ENCODE peak calls at places on chromosomes 12 and 14, in four cellular contexts. L, C, Y and F are unnamed samples.
A peak's percentile ranks its signal among the peaks of the same experiment; 100 is the strongest.

GRCh38 chr12:20367731-20368652 is at the start of gene PDE3A:
- DNase-seq in L (no peak), C (no peak), Y (no peak), F (peak; percentile 44)

GRCh38 chr14:98731701-98732100 is 540.3 kb downstream of the BCL11B start:
- DNase-seq in L (no peak), C (no peak), Y (no peak), F (no peak)

GRCh38 chr12:53062011-53062961 is 12.4 kb downstream of the TNS2 start:
- DNase-seq in L (no peak), C (no peak), Y (no peak), F (no peak)

GRCh38 chr14:46499521-46499920 is 152.1 kb downstream of the RPL10L start:
- DNase-seq in L (no peak), C (no peak), Y (no peak), F (no peak)

GRCh38 chr12:111404362-111405148 is 1.2 kb upstream of the SH2B3 start:
- DNase-seq in L (peak; percentile 94), C (no peak), Y (no peak), F (no peak)

GRCh38 chr12:80321653-80322052 is 122.4 kb upstream of the PTPRQ start:
- DNase-seq in L (no peak), C (no peak), Y (no peak), F (no peak)

GRCh38 chr14:74290415-74290814 is 12.3 kb downstream of the ABCD4 start:
- DNase-seq in L (peak; percentile 47), C (peak; percentile 30), Y (no peak), F (no peak)

GRCh38 chr14:34204774-34205173 is 253.9 kb upstream of the EGLN3 start:
- DNase-seq in L (no peak), C (no peak), Y (no peak), F (no peak)

GRCh38 chr12:64392221-64392620 is 1.7 kb upstream of the C12orf56 start:
- DNase-seq in L (peak; percentile 40), C (no peak), Y (no peak), F (peak; percentile 17)

GRCh38 chr12:24649634-24650033 is 299.3 kb downstream of the BCAT1 start:
- DNase-seq in L (no peak), C (no peak), Y (no peak), F (no peak)

GRCh38 chr12:59193476-59194050 is 273.3 kb upstream of the LRIG3 start:
- DNase-seq in L (no peak), C (no peak), Y (no peak), F (no peak)

GRCh38 chr12:130357729-130358330 is 20.1 kb downstream of the PIWIL1 start:
- DNase-seq in L (no peak), C (no peak), Y (no peak), F (no peak)

GRCh38 chr12:88431245-88431644 is 149.0 kb downstream of the KITLG start:
- DNase-seq in L (no peak), C (no peak), Y (no peak), F (no peak)

GRCh38 chr12:130524759-130525158 is 187.1 kb downstream of the PIWIL1 start:
- DNase-seq in L (no peak), C (no peak), Y (no peak), F (no peak)

GRCh38 chr12:18643673-18644072 is 94.1 kb downstream of the PLCZ1 start:
- DNase-seq in L (no peak), C (no peak), Y (no peak), F (no peak)

GRCh38 chr12:6925543-6926279 is 2.0 kb upstream of the ATN1 start:
- DNase-seq in L (no peak), C (no peak), Y (no peak), F (no peak)

GRCh38 chr14:70735043-70735442 is 74.3 kb downstream of the MAP3K9 start:
- DNase-seq in L (no peak), C (no peak), Y (no peak), F (no peak)

GRCh38 chr12:131088701-131089525 is 135.2 kb downstream of the ADGRD1 start:
- DNase-seq in L (no peak), C (no peak), Y (no peak), F (no peak)

GRCh38 chr12:66699738-66700482 is 21.0 kb upstream of the GRIP1 start:
- DNase-seq in L (no peak), C (no peak), Y (no peak), F (no peak)

GRCh38 chr12:110689002-110689600 is at the start of gene HVCN1:
- DNase-seq in L (peak; percentile 28), C (peak; percentile 71), Y (no peak), F (peak; percentile 52)

GRCh38 chr12:65878540-65878939 is 54.3 kb downstream of the HMGA2 start:
- DNase-seq in L (no peak), C (no peak), Y (no peak), F (no peak)

GRCh38 chr12:107318554-107318803 is 225.1 kb upstream of the CRY1 start:
- DNase-seq in L (no peak), C (no peak), Y (no peak), F (no peak)

GRCh38 chr14:29584992-29585391 is 342.7 kb downstream of the PRKD1 start:
- DNase-seq in L (no peak), C (no peak), Y (no peak), F (no peak)

GRCh38 chr12:47272412-47273190 is 192.8 kb upstream of the AMIGO2 start:
- DNase-seq in L (peak; percentile 80), C (no peak), Y (no peak), F (no peak)

GRCh38 chr14:52494444-52494843 is 57.9 kb downstream of the TXNDC16 start:
- DNase-seq in L (no peak), C (no peak), Y (no peak), F (no peak)

GRCh38 chr12:116277393-116278258 is at the start of gene MED13L:
- DNase-seq in L (peak; percentile 92), C (peak; percentile 90), Y (no peak), F (peak; percentile 82)

GRCh38 chr12:13435535-13435934 is 239.0 kb downstream of the EMP1 start:
- DNase-seq in L (no peak), C (no peak), Y (no peak), F (no peak)

GRCh38 chr14:106129274-106129673 is 602.9 kb downstream of the TMEM121 start:
- DNase-seq in L (no peak), C (no peak), Y (no peak), F (peak; percentile 14)

GRCh38 chr12:2291182-2291832 is 238.5 kb downstream of the CACNA1C start:
- DNase-seq in L (peak; percentile 51), C (peak; percentile 67), Y (no peak), F (peak; percentile 70)

DNA sequence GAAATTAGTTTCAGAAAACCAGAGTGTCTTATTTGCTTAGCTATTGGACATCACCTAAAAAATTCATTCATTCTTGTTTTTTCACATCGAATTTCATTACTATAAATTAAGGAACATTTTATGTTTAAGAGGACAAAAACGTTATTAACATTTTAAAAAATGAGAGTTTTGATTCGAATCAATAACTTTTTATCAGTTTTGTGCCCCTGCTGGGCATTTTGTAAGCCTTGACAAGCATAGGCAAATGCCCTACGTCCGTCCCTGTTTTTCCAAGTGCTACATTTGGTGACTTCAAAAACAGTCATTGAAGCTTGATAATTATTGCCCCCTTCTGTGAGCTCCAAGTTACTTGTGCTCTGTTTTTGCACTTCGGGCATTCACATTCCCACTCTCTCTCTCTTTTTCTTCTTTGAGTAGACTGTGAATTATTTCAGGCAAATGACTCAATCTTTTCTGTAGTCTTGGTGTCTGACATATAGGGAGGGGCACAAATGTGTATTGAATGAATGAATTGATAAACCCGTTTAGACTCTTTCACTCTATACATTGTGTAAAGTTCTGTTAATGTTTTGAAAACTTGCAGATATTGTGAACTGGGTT is 1.2 kb downstream of the APAF1 start:
- DNase-seq in L (peak; percentile 34), C (no peak), Y (no peak), F (peak; percentile 5)
- TF ChIP-seq SPI1 in L (no peak), C (no peak), Y (no peak), F (no peak)

GRCh38 chr14:64465208-64465821 is at the start of gene AKAP5:
- DNase-seq in L (peak; percentile 60), C (peak; percentile 50), Y (no peak), F (no peak)
- TF ChIP-seq SPI1 in L (no peak), C (no peak), Y (no peak), F (no peak)

GRCh38 chr12:106081606-106082005 is 57.1 kb downstream of the NUAK1 start:
- DNase-seq in L (no peak), C (no peak), Y (no peak), F (no peak)
- TF ChIP-seq SPI1 in L (no peak), C (no peak), Y (no peak), F (no peak)

GRCh38 chr14:85481471-85481870 is 48.5 kb upstream of the FLRT2 start:
- DNase-seq in L (no peak), C (no peak), Y (no peak), F (no peak)

GRCh38 chr14:85482549-85482948 is 47.4 kb upstream of the FLRT2 start:
- DNase-seq in L (no peak), C (no peak), Y (no peak), F (no peak)

GRCh38 chr14:85483037-85483436 is 46.9 kb upstream of the FLRT2 start:
- DNase-seq in L (no peak), C (no peak), Y (no peak), F (no peak)

GRCh38 chr14:85479771-85480170 is 50.2 kb upstream of the FLRT2 start:
- DNase-seq in L (no peak), C (no peak), Y (no peak), F (no peak)

GRCh38 chr14:85479306-85479705 is 50.6 kb upstream of the FLRT2 start:
- DNase-seq in L (no peak), C (no peak), Y (no peak), F (no peak)
- TF ChIP-seq SPI1 in L (no peak), C (no peak), Y (no peak), F (no peak)

GRCh38 chr14:69043007-69043444 is 63.9 kb upstream of the ACTN1 start:
- DNase-seq in L (no peak), C (no peak), Y (no peak), F (peak; percentile 54)
- TF ChIP-seq SPI1 in L (no peak), C (no peak), Y (no peak), F (peak; percentile 69)

DNA sequence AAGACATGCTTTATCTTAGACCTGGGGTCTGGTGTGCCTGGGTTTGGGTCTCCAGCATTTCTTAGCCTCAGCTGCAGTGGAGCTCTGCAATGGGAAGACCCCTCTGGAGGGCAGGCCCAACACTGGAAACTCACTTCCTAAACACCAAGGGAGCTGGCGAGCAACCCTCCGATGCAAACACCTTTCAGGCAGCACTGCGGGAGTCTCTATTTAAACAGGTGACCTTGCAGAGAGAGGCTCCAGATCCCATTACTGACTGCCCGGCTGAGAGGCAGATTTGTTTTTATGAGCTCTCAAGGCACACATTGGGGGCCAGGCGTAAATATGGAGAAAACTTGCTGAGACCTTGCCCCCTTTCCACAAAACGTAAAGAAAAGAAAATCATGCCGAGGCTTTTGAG is 195.5 kb downstream of the PAX9 start:
- DNase-seq in L (no peak), C (no peak), Y (no peak), F (no peak)
- TF ChIP-seq SPI1 in L (no peak), C (no peak), Y (no peak), F (no peak)

DNA sequence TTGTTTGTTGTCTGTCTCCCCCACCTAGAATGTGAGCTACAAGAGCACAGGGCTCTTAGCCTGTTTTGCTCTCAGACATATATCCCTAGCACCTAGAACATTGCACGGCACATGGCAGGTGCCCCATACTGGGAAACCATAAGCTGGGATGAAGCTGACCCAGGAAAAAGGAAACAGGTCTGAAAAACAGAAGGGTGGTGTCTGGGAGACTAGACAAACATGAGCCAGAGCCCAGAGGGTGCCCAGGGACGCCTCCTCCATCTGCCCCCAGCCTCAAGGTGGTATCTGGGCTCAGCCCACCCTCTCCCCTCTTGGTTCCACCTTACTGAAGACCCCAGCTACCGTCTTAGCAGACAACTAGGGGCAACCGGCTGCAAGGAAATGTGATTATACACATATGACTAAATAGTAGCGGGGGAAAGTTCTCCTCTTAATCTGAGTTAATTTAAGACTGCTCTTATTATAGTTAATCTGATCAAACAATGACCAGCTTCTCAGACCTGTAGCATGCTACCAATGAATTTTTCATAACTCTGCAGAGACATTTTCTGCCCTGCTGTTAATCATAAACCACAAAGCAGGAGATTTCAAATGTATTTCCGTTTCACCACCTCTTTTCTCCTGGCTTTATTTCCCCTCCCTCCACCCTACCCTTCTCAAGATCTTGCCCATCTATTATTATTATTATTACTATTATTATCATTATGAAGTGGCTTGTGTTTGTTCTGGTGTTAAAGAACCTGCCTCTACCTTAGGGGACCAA is 31.9 kb downstream of the KSR2 start:
- DNase-seq in L (no peak), C (no peak), Y (no peak), F (no peak)
- TF ChIP-seq SPI1 in L (no peak), C (no peak), Y (no peak), F (no peak)